ENCODE peak calls at places on chromosomes 3 and 15, in six cellular contexts. H, I, K, P, U and V are unnamed samples.

GRCh38 chr3:100865442-100865841 is 127.8 kb downstream of the ABI3BP start:
- DNase-seq in U (no peak), P (no peak), K (peak; percentile 14), I (peak; percentile 10), H (no peak), V (no peak)

GRCh38 chr3:7847521-7847920 is 654.1 kb upstream of the LMCD1 start:
- DNase-seq in U (no peak), K (no peak), I (no peak), P (no peak), H (no peak), V (no peak)

GRCh38 chr3:21463319-21463718 is 287.7 kb downstream of the ZNF385D start:
- DNase-seq in U (no peak), P (no peak), I (no peak), K (no peak), H (no peak), V (no peak)

GRCh38 chr3:61417352-61417751 is 144.0 kb upstream of the PTPRG start:
- DNase-seq in U (no peak), H (no peak), P (no peak), K (no peak), I (no peak), V (no peak)

GRCh38 chr3:9946112-9947024 is 5.8 kb downstream of the PRRT3 start:
- DNase-seq in K (peak; percentile 91), H (peak; percentile 83), P (peak; percentile 89), U (peak; percentile 75), I (peak; percentile 81), V (peak; percentile 90)

GRCh38 chr3:27657404-27657803 is 64.7 kb downstream of the EOMES start:
- DNase-seq in P (no peak), I (no peak), U (no peak), K (no peak), H (no peak), V (no peak)

GRCh38 chr15:42344763-42345162 is 14.5 kb upstream of the CAPN3 start:
- DNase-seq in K (peak; percentile 30), U (no peak), H (no peak), P (no peak), I (peak; percentile 83), V (no peak)

GRCh38 chr3:172003146-172003545 is 36.2 kb upstream of the FNDC3B start:
- DNase-seq in K (no peak), I (no peak), U (no peak), H (no peak), P (no peak), V (no peak)

GRCh38 chr15:64842099-64842940 is 605 bp downstream of the PLEKHO2 start:
- DNase-seq in P (no peak), I (peak; percentile 24), H (no peak), K (peak; percentile 53), U (no peak), V (no peak)

GRCh38 chr3:187648177-187648576 is 22.0 kb downstream of the SST start:
- DNase-seq in I (no peak), P (no peak), H (no peak), U (no peak), K (no peak), V (no peak)
- H3K27ac ChIP-seq in I (no peak overlapping the region), P (no peak overlapping the region), H (no peak overlapping the region), U (no peak overlapping the region), K (no peak overlapping the region), V (no peak overlapping the region)

DNA sequence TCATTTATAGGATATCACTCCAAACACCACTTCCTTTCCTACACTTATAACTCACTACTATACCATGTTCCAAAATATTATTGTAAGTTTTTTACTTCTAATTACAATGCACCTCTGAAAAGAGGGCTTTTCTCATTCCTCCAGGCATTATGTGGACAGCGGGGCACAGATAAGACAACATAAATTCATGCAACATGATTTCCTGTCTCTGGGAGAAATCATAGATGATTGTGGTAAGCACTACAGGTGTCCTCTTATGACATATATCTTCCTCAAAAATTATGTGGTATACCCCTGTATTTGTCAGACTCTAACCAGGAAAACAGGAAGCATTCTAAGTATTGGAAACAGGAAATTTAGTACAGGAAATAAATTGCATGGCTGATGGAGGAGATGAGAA is 45.7 kb upstream of the INO80 start:
- DNase-seq in H (no peak), P (no peak), U (no peak), K (no peak), I (peak; percentile 11), V (no peak)
- H4K91ac ChIP-seq in H (no peak overlapping the region), P (no peak overlapping the region), U (no peak overlapping the region), K (no peak overlapping the region), I (peak overlapping the region; percentile 85), V (no peak overlapping the region)

GRCh38 chr3:168112894-168113293 is 17.2 kb upstream of the GOLIM4 start:
- DNase-seq in H (no peak), U (no peak), P (no peak), K (no peak), I (no peak), V (no peak)
- H3K27ac ChIP-seq in H (no peak overlapping the region), U (no peak overlapping the region), P (no peak overlapping the region), K (no peak overlapping the region), I (no peak overlapping the region), V (no peak overlapping the region)

GRCh38 chr3:177358085-177358967 is 161.0 kb upstream of the TBL1XR1 start:
- DNase-seq in I (peak; percentile 56), U (peak; percentile 87), K (peak; percentile 81), H (no peak), P (peak; percentile 56), V (peak; percentile 75)

GRCh38 chr3:177361042-177361938 is 164.0 kb upstream of the TBL1XR1 start:
- DNase-seq in P (peak; percentile 37), K (no peak), I (no peak), U (no peak), H (no peak), V (no peak)

GRCh38 chr3:177357352-177358084 is 160.2 kb upstream of the TBL1XR1 start:
- DNase-seq in U (peak; percentile 80), I (peak; percentile 89), K (peak; percentile 89), H (no peak), P (peak; percentile 43), V (no peak)

GRCh38 chr3:177358968-177359600 is 161.8 kb upstream of the TBL1XR1 start:
- DNase-seq in K (peak; percentile 55), I (no peak), P (peak; percentile 76), H (peak; percentile 48), U (peak; percentile 70), V (peak; percentile 82)

DNA sequence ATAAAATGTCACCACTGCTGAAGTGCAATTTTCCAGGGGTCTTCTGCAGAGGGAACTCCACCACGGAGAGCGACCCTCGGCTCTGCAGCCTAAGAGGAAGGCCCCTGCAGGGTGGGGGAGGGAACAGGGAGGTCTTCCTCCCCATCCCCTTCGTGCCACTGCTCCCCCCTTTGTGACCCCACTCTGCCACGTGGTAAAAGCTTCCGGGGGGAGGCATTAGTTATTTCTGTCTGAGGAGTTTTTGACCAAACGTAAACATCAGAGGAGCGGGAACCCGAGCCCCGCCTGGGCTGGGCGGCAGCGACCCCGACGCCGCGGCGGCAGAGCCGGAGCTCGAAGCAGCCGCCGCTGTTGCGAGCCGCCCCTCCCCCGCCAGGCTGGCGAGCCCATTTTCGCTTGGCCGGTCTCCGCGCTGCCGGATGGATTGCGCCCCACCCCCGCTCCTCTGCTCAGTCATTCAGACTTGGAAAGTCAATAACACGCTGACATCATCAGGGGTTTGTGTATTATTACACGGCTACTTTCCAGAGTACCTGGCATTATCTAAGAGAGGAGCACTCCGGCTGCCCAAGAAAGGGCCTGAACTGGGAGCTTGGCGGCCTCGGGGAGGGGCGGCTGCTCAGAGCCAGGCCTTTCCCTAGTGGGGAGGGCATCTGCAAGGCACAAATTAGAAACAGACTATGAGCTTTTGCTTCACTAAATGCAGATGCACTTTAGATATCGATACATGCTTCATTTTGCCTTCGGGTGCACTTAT is 162.5 kb upstream of the TBL1XR1 start:
- DNase-seq in U (peak; percentile 93), P (peak; percentile 98), H (peak; percentile 94), K (peak; percentile 99), I (peak; percentile 99), V (peak; percentile 95)
- H4K91ac ChIP-seq in U (peak overlapping the region; percentile 92), P (peak overlapping the region; percentile 98), H (no peak overlapping the region), K (peak overlapping the region; percentile 97), I (peak overlapping the region; percentile 90), V (no peak overlapping the region)

GRCh38 chr3:86869536-86869935 is 121.4 kb downstream of the VGLL3 start:
- DNase-seq in H (no peak), P (no peak), I (no peak), U (no peak), K (no peak), V (no peak)
- H3K27ac ChIP-seq in H (no peak overlapping the region), P (no peak overlapping the region), I (no peak overlapping the region), U (no peak overlapping the region), K (no peak overlapping the region), V (no peak overlapping the region)